ENCODE peak calls at places on chromosomes 12 and 14, in five cellular contexts. K is heart left ventricle, X is SK-N-SH, D is GM23338, N is heart right ventricle. T is an unnamed sample.

GRCh38 chr14:60862283-60862682 is 118.6 kb downstream of the TRMT5 start:
- DNase-seq in K (peak), X (no peak), D (no peak), N (peak), T (no peak)

GRCh38 chr14:64293976-64294671 is at the start of gene ESR2:
- DNase-seq in K (peak), X (peak), D (peak), N (no peak), T (peak)

GRCh38 chr12:68765696-68766095 is 19.7 kb downstream of the SLC35E3 start:
- DNase-seq in K (no peak), X (no peak), D (no peak), N (no peak), T (no peak)

GRCh38 chr14:33512201-33512600 is 438.7 kb downstream of the EGLN3 start:
- DNase-seq in K (no peak), X (no peak), D (no peak), N (no peak), T (no peak)

GRCh38 chr12:109959411-109960093 is 36.6 kb downstream of the GIT2 start:
- DNase-seq in K (no peak), X (no peak), D (no peak), N (no peak), T (no peak)

GRCh38 chr12:75982974-75983660 is 48.5 kb downstream of the PHLDA1 start:
- DNase-seq in K (peak), X (no peak), D (no peak), N (peak), T (no peak)

GRCh38 chr12:100229036-100229635 is 28.5 kb downstream of the ACTR6 start:
- DNase-seq in K (no peak), X (no peak), D (peak), N (no peak), T (no peak)

GRCh38 chr14:75399819-75400678 is 27.8 kb upstream of the JDP2 start:
- DNase-seq in K (peak), X (peak), D (no peak), N (peak), T (peak)

GRCh38 chr12:22624573-22624907 is 431 bp upstream of the ETNK1 start:
- DNase-seq in K (no peak), X (no peak), D (no peak), N (no peak), T (no peak)

GRCh38 chr12:42475055-42475454 is 114.5 kb downstream of the PRICKLE1 start:
- DNase-seq in K (no peak), X (no peak), D (no peak), N (no peak), T (no peak)

GRCh38 chr12:106941481-106942156 is 14.1 kb upstream of the TMEM263 start:
- DNase-seq in K (no peak), X (no peak), D (no peak), N (no peak), T (no peak)

GRCh38 chr12:106945261-106945851 is 10.4 kb upstream of the TMEM263 start:
- DNase-seq in K (no peak), X (no peak), D (peak), N (no peak), T (no peak)

DNA sequence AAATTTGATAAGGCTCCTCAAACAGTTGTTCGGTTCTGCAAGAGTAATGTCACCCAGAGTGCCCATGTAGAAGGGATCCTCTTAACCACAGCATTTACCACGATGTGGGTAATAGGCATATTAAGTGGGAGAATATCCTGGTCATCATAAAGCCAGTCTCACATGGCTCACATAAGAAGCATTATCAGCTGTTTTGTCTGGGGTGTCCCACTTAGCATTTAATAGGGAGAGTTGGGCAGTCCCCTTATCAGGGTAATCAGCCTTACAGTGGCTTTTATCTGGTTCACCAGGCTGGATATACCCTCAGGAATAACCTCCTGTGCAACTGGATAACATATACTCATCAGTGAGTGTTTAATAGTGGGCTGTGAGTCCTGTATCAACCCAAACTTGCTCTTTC is 12.9 kb upstream of the TMEM263 start:
- DNase-seq in K (no peak), X (no peak), D (no peak), N (no peak), T (no peak)
- H3K4me3 ChIP-seq in K (no peak), X (no peak), D (no peak), N (no peak), T (no peak)

GRCh38 chr14:49950275-49951250 is 57.7 kb downstream of the ARF6 start:
- DNase-seq in K (no peak), X (no peak), D (no peak), N (no peak), T (no peak)
- H3K4me3 ChIP-seq in K (no peak), X (no peak), D (no peak), N (no peak), T (no peak)

GRCh38 chr12:64531665-64532334 is 78.5 kb upstream of the RASSF3 start:
- DNase-seq in K (no peak), X (no peak), D (peak), N (no peak), T (no peak)
- H3K4me3 ChIP-seq in K (no peak), X (no peak), D (no peak), N (no peak), T (no peak)

GRCh38 chr12:1078002-1078401 is 87.0 kb downstream of the ERC1 start:
- DNase-seq in K (no peak), X (no peak), D (no peak), N (no peak), T (no peak)

GRCh38 chr12:1083086-1083887 is 92.3 kb downstream of the ERC1 start:
- DNase-seq in K (no peak), X (peak), D (peak), N (no peak), T (peak)

GRCh38 chr12:1080520-1081223 is 89.6 kb downstream of the ERC1 start:
- DNase-seq in K (no peak), X (no peak), D (no peak), N (no peak), T (no peak)

DNA sequence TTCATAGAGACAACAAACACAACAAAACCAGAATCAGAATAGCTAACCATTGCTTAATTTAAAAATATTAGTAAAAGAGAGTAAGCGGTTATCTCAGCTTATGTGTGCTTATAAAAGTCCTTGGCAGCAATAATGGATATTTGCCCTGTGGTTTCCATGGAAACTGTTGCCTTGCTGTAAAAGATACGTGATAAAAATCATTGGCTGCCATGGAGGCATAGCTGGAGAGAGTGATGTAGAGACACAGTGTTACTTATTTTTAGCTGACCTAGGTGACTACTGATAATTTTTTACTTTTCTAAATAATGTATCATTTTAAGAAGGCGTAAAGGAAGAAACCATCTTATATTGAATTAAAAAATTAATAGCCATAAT is 92.9 kb downstream of the ERC1 start:
- DNase-seq in K (no peak), X (peak), D (peak), N (no peak), T (peak)
- H3K4me3 ChIP-seq in K (no peak), X (no peak), D (no peak), N (no peak), T (peak)

GRCh38 chr12:49974231-49974675 is 1.5 kb downstream of the AQP6 start:
- DNase-seq in K (peak), X (peak), D (peak), N (peak), T (peak)

GRCh38 chr12:49973361-49973830 is 649 bp downstream of the AQP6 start:
- DNase-seq in K (no peak), X (no peak), D (no peak), N (no peak), T (no peak)

GRCh38 chr12:49976547-49976946 is 3.8 kb downstream of the AQP6 start:
- DNase-seq in K (no peak), X (no peak), D (no peak), N (no peak), T (no peak)

GRCh38 chr12:49975370-49975761 is 2.6 kb downstream of the AQP6 start:
- DNase-seq in K (no peak), X (peak), D (no peak), N (no peak), T (no peak)

GRCh38 chr12:49974677-49975369 is 2.1 kb downstream of the AQP6 start:
- DNase-seq in K (no peak), X (no peak), D (no peak), N (no peak), T (no peak)
- H3K4me3 ChIP-seq in K (no peak), X (no peak), D (no peak), N (no peak), T (no peak)

GRCh38 chr12:29168000-29168399 is 18.9 kb downstream of the FAR2 start:
- DNase-seq in K (no peak), X (no peak), D (no peak), N (no peak), T (no peak)

GRCh38 chr12:29163146-29163545 is 14.1 kb downstream of the FAR2 start:
- DNase-seq in K (no peak), X (no peak), D (no peak), N (no peak), T (no peak)

GRCh38 chr12:29167410-29167809 is 18.3 kb downstream of the FAR2 start:
- DNase-seq in K (no peak), X (no peak), D (no peak), N (no peak), T (no peak)

GRCh38 chr12:29160230-29160629 is 11.2 kb downstream of the FAR2 start:
- DNase-seq in K (no peak), X (no peak), D (no peak), N (no peak), T (no peak)

DNA sequence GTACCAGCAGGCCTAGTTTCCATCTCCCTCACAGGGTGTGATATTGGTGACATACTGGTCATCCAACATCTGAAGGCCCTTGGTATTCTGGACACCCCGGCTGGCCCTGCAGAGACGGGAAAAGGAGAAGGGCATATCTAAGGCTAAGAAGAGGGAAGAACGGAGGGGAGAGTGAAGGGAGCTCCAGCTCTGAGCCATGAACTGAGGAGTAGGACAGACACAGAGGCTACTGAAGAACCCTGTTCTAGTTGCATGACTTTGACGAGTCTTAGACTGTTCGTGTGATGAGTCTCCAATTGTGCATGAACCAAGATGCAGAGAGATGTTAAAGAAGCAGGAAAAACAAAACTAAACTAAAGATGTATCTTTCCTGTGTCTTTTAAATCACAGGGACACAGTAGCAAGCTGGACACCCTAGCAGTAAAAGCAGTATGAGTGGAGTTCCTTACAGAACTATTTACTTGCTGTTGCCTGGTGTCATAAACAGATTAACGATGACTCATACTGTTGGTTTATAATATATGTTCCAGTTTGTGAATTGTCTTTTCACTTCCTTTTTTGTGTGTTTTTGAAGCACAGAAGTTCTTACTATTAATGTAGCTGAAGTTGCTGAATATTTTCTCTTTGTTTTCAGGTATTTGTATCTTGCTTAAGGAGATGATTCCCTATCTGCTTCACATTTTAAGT is 15.5 kb downstream of the FAR2 start:
- DNase-seq in K (no peak), X (no peak), D (no peak), N (no peak), T (no peak)
- H3K4me3 ChIP-seq in K (no peak), X (no peak), D (no peak), N (no peak), T (no peak)

GRCh38 chr14:20614038-20614840 is 23.1 kb upstream of the RNASE12 start:
- DNase-seq in K (no peak), X (no peak), D (no peak), N (no peak), T (no peak)
- H3K4me3 ChIP-seq in K (peak), X (peak), D (peak), N (peak), T (peak)

DNA sequence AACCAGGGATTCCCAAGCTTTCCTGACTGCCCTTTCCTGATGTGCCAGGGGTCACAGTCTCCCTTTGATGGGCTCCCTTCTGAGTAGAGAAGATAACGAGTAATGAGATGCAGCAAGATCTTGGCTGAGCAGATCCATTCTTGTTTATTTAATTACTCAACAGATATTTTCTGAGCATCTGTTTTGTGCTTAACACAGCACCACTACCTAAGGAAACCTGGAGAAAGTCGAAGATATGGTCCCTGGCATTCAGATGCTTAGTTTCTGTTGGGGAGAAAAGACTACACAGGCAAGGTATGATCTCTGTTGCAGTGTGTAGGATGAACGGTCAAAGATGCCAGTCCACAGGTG is 3.9 kb downstream of the AJUBA start:
- DNase-seq in K (no peak), X (no peak), D (no peak), N (no peak), T (no peak)
- H3K4me3 ChIP-seq in K (no peak), X (no peak), D (peak), N (no peak), T (no peak)

DNA sequence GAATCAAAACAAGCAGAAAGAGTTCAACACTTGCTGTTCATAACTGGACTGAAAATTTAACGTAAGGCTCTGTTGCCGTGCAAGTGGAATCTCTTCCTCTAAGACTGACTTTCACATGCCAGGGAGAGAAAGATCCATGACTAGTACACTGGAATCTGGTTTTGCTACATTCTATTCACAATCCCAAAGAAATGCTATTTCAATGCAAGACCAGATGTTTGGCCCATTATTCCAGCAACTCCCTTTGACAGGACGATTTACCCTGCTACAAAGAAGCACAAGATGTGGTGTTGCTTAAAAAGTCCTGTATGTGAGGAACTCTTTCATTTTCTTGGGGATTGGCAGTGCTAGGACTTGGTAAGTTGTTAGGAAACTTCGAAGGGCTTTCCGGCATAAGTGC is 17.4 kb downstream of the RFC5 start:
- DNase-seq in K (no peak), X (no peak), D (no peak), N (no peak), T (no peak)
- H3K4me3 ChIP-seq in K (no peak), X (no peak), D (no peak), N (no peak), T (no peak)

T was measured in BE2C.